ENCODE peak calls at places on chromosome 11, in eight cellular contexts. V is progenitor cell of endocrine pancreas, G is BE2C, A is nephron progenitor cell, D is hepatocyte, C is stomach, M is HFFc6, I is AG04449. B is an unnamed sample.

GRCh38 chr11:35478411-35479139 is 46.8 kb downstream of the PAMR1 start:
- DNase-seq in A (no peak), G (no peak), D (no peak), I (no peak), C (peak; percentile 34), V (no peak), M (no peak), B (no peak)

GRCh38 chr11:72358461-72359405 is 75.6 kb downstream of the CLPB start:
- DNase-seq in A (no peak), I (no peak), C (no peak), M (no peak), G (peak; percentile 81), D (no peak), V (no peak), B (no peak)

GRCh38 chr11:45252134-45252856 is 33.8 kb downstream of the SYT13 start:
- DNase-seq in C (peak; percentile 80), I (no peak), M (peak; percentile 16), A (peak; percentile 83), G (peak; percentile 59), D (peak; percentile 74), V (peak; percentile 76), B (no peak)

GRCh38 chr11:112744041-112744440 is 217.2 kb upstream of the NCAM1 start:
- DNase-seq in I (no peak), D (no peak), A (no peak), G (peak; percentile 66), V (no peak), C (no peak), M (no peak), B (no peak)

GRCh38 chr11:59183768-59184167 is 11.8 kb downstream of the DTX4 start:
- DNase-seq in D (no peak), M (no peak), V (no peak), A (no peak), C (no peak), G (no peak), I (no peak), B (no peak)

GRCh38 chr11:30992513-30992849 is 377.1 kb downstream of the DCDC1 start:
- DNase-seq in C (no peak), D (peak; percentile 44), G (no peak), M (no peak), V (no peak), I (no peak), A (no peak), B (no peak)

GRCh38 chr11:117002639-117003305 is 95.5 kb downstream of the SIK3 start:
- DNase-seq in V (no peak), I (no peak), D (no peak), A (no peak), M (no peak), G (no peak), C (no peak), B (no peak)

GRCh38 chr11:28849053-28849452 is 740.9 kb downstream of the METTL15 start:
- DNase-seq in A (no peak), C (no peak), V (no peak), I (no peak), M (no peak), D (no peak), G (no peak), B (no peak)

GRCh38 chr11:10350341-10350740 is 45.5 kb downstream of the ADM start:
- DNase-seq in D (no peak), C (no peak), I (no peak), G (no peak), A (no peak), V (no peak), M (peak; percentile 73), B (no peak)

GRCh38 chr11:7844986-7845385 is 48.2 kb upstream of the OR5P2 start:
- DNase-seq in C (no peak), D (no peak), A (no peak), M (no peak), I (no peak), V (no peak), G (no peak), B (no peak)

GRCh38 chr11:95888439-95888838 is 35.5 kb downstream of the MTMR2 start:
- DNase-seq in M (no peak), C (no peak), D (no peak), I (no peak), V (no peak), A (no peak), G (no peak), B (no peak)

GRCh38 chr11:32870676-32871075 is 21.9 kb upstream of the QSER1 start:
- DNase-seq in M (no peak), C (no peak), I (no peak), A (peak; percentile 21), D (no peak), V (no peak), G (peak; percentile 30), B (no peak)
- TF ChIP-seq CTCF in M (peak; percentile 49), C (no peak), I (peak; percentile 9), A (peak; percentile 18), D (peak; percentile 23), V (peak; percentile 37), G (peak; percentile 51), B (peak; percentile 21)

GRCh38 chr11:118435893-118436624 is at the start of gene KMT2A:
- DNase-seq in I (peak; percentile 69), M (peak; percentile 97), G (peak; percentile 100), D (peak; percentile 98), C (peak; percentile 97), A (peak; percentile 99), V (peak; percentile 99), B (peak; percentile 97)

GRCh38 chr11:118436639-118437045 is 350 bp downstream of the KMT2A start:
- DNase-seq in V (no peak), C (no peak), A (peak; percentile 57), I (no peak), D (no peak), G (peak; percentile 35), M (no peak), B (no peak)

GRCh38 chr11:118434123-118434552 is 2.2 kb upstream of the KMT2A start:
- DNase-seq in G (no peak), I (no peak), D (no peak), C (no peak), A (no peak), M (peak; percentile 33), V (no peak), B (no peak)

GRCh38 chr11:118435233-118435892 is 929 bp upstream of the KMT2A start:
- DNase-seq in D (peak; percentile 64), I (no peak), A (peak; percentile 81), C (peak; percentile 53), V (peak; percentile 66), G (peak; percentile 96), M (no peak), B (no peak)

GRCh38 chr11:118434553-118435232 is 1.6 kb upstream of the KMT2A start:
- DNase-seq in I (no peak), M (no peak), D (peak; percentile 64), G (peak; percentile 64), V (peak; percentile 67), A (peak; percentile 62), C (no peak), B (no peak)
- TF ChIP-seq CTCF in I (no peak), M (no peak), D (no peak), G (no peak), V (no peak), A (no peak), C (no peak), B (no peak)

DNA sequence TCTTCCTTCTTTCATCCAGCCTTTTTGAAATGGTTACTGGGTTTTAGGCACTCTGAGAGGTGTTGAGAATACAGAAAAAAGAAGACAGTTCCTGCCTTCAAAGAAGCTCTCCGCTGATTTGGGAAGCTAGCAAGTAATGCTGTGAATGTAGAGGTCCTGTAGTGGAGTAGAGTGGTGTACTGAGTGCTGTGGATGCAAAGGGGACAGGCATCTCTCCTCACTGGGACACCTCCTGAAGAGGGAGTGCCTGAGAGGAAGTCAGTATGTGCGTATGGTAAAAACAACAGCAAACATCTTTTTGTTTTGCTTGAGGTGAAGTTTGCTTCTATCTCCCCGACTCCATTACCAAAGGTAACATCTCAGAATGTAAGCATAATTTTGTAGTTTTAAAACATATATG is 77.5 kb downstream of the EXT2 start:
- DNase-seq in V (no peak), M (no peak), D (no peak), G (no peak), C (no peak), A (no peak), I (no peak), B (no peak)
- TF ChIP-seq CTCF in V (no peak), M (no peak), D (no peak), G (no peak), C (no peak), A (no peak), I (no peak), B (no peak)

GRCh38 chr11:67237574-67237973 is 28.7 kb upstream of the GRK2 start:
- DNase-seq in G (no peak), D (no peak), V (no peak), C (no peak), M (no peak), A (no peak), I (no peak), B (no peak)

GRCh38 chr11:67240575-67241389 is 25.5 kb upstream of the GRK2 start:
- DNase-seq in V (no peak), C (peak; percentile 59), D (peak; percentile 84), G (peak; percentile 73), I (no peak), A (peak; percentile 55), M (peak; percentile 87), B (peak; percentile 51)

GRCh38 chr11:67238894-67239794 is 27.1 kb upstream of the GRK2 start:
- DNase-seq in C (no peak), G (no peak), I (no peak), V (no peak), M (no peak), A (peak; percentile 12), D (peak; percentile 23), B (no peak)

GRCh38 chr11:67242548-67242947 is 23.7 kb upstream of the GRK2 start:
- DNase-seq in C (no peak), I (no peak), V (no peak), M (no peak), A (no peak), G (no peak), D (no peak), B (no peak)

GRCh38 chr11:67239795-67240574 is 26.3 kb upstream of the GRK2 start:
- DNase-seq in I (peak; percentile 92), C (peak; percentile 96), V (peak; percentile 87), G (peak; percentile 99), A (peak; percentile 93), D (peak; percentile 98), M (peak; percentile 99), B (peak; percentile 97)
- TF ChIP-seq CTCF in I (peak; percentile 14), C (no peak), V (no peak), G (peak; percentile 4), A (no peak), D (no peak), M (peak; percentile 47), B (no peak)

GRCh38 chr11:811446-812245 is 1.9 kb downstream of the RPLP2 start:
- DNase-seq in M (no peak), C (no peak), V (no peak), G (no peak), A (no peak), D (no peak), I (no peak), B (no peak)
- TF ChIP-seq CTCF in M (peak; percentile 32), C (no peak), V (no peak), G (no peak), A (no peak), D (no peak), I (no peak), B (peak; percentile 4)

GRCh38 chr11:87263979-87264378 is 226.2 kb downstream of the TMEM135 start:
- DNase-seq in M (no peak), I (no peak), A (no peak), C (no peak), G (no peak), V (no peak), D (no peak), B (no peak)
- TF ChIP-seq CTCF in M (no peak), I (no peak), A (no peak), C (no peak), G (no peak), V (no peak), D (no peak), B (no peak)